ENCODE peak calls at places on chromosomes 12 and 14, in seven cellular contexts. N, H, X, O, J, G and Z are unnamed samples.

GRCh38 chr14:75823334-75823733 is 158.5 kb downstream of the TGFB3 start:
- DNase-seq in J (no peak), G (peak), X (peak), N (no peak), H (no peak), O (no peak), Z (no peak)

GRCh38 chr12:14618990-14619389 is 51.3 kb upstream of the PLBD1 start:
- DNase-seq in O (no peak), X (no peak), J (no peak), N (no peak), H (no peak), G (peak), Z (no peak)

GRCh38 chr14:39488600-39488999 is 56.4 kb upstream of the FBXO33 start:
- DNase-seq in X (no peak), J (no peak), O (no peak), G (no peak), N (no peak), H (no peak), Z (no peak)

GRCh38 chr12:91355150-91356006 is 172.8 kb upstream of the DCN start:
- DNase-seq in J (peak), O (peak), X (peak), H (peak), N (peak), G (peak), Z (no peak)

GRCh38 chr12:132740652-132741051 is 21.0 kb downstream of the ANKLE2 start:
- DNase-seq in H (no peak), N (no peak), X (no peak), J (no peak), O (peak), G (no peak), Z (no peak)

GRCh38 chr12:117309276-117309885 is 52.0 kb downstream of the NOS1 start:
- DNase-seq in N (no peak), X (no peak), G (no peak), O (no peak), J (no peak), H (no peak), Z (no peak)

GRCh38 chr12:55847033-55847432 is 4.3 kb upstream of the MMP19 start:
- DNase-seq in O (peak), N (no peak), J (no peak), G (peak), X (peak), H (no peak), Z (peak)

GRCh38 chr12:72267974-72268373 is 4.2 kb upstream of the TRHDE start:
- DNase-seq in X (no peak), O (no peak), N (no peak), J (no peak), G (no peak), H (no peak), Z (no peak)

GRCh38 chr12:104406164-104406563 is 50.6 kb upstream of the CHST11 start:
- DNase-seq in N (no peak), X (no peak), J (no peak), O (no peak), H (no peak), G (no peak), Z (no peak)

GRCh38 chr14:100612879-100613455 is 25.8 kb upstream of the BEGAIN start:
- DNase-seq in N (no peak), O (no peak), H (no peak), X (peak), G (no peak), J (no peak), Z (no peak)

DNA sequence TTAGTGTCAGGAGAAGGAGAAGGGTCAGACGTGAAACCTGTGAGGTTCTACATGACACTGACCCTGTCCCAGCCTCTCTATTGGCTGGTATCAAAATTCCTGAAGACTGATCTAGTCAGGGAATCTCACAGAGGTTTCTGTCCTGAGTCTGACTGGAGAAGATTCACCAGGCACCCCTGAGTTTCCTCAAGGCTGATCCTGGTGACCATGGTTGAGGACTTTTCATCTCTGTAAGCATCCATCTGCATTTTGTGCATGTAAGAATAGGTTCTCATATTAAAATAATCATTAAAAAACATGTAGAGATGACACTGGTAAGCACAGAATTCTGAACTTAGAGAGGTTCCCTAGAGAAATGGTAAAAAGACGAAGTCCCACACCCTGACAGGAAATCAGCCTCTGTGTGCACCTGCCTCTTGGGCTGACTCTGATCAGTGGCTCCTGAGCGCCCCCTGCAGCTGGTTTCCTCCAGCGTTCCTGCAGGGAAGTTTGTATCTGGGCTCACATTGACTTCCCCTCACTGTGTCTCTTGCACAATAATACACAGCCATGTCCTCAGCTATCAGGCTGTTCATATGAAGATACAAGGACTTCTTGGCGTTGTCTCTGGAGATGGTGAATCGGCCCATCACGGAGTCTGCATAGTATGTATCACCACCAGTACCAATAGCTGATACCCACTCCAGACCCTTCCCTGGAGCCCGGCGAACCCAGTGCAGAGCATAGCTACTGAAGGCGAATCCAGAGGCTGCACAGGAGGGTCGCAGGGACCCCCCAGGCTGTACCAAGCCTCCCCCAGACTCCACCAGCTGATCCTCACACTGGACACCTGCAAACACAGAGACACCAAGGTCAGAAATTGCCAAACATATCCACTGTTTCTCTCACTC is 991.9 kb downstream of the TMEM121 start:
- DNase-seq in G (no peak), J (no peak), O (peak), N (peak), X (no peak), H (peak), Z (no peak)
- TF ChIP-seq CTCF in G (no peak), J (no peak), O (peak), N (peak), X (no peak), H (no peak), Z (no peak)

GRCh38 chr12:108306014-108306501 is 33.1 kb downstream of the CMKLR1 start:
- DNase-seq in J (no peak), O (no peak), N (no peak), H (no peak), G (peak), X (no peak), Z (no peak)

GRCh38 chr12:108302471-108303311 is 36.4 kb downstream of the CMKLR1 start:
- DNase-seq in J (no peak), H (peak), N (no peak), G (peak), X (peak), O (peak), Z (no peak)

GRCh38 chr12:108306506-108306905 is 32.6 kb downstream of the CMKLR1 start:
- DNase-seq in X (no peak), G (no peak), J (no peak), O (no peak), N (no peak), H (no peak), Z (no peak)

GRCh38 chr12:108305520-108305919 is 33.6 kb downstream of the CMKLR1 start:
- DNase-seq in J (peak), G (peak), O (peak), X (peak), N (no peak), H (peak), Z (peak)

GRCh38 chr12:108304633-108305032 is 34.5 kb downstream of the CMKLR1 start:
- DNase-seq in X (no peak), O (no peak), J (no peak), N (no peak), H (no peak), G (peak), Z (no peak)
- H3K4me3 ChIP-seq in X (no peak), O (no peak), J (no peak), N (no peak), H (no peak), G (no peak), Z (no peak)

GRCh38 chr12:27732281-27732680 is 21.6 kb downstream of the MRPS35 start:
- DNase-seq in G (no peak), X (no peak), N (no peak), O (no peak), H (no peak), J (no peak), Z (no peak)
- TF ChIP-seq CTCF in G (peak), X (no peak), N (no peak), O (no peak), H (no peak), J (no peak), Z (peak)

DNA sequence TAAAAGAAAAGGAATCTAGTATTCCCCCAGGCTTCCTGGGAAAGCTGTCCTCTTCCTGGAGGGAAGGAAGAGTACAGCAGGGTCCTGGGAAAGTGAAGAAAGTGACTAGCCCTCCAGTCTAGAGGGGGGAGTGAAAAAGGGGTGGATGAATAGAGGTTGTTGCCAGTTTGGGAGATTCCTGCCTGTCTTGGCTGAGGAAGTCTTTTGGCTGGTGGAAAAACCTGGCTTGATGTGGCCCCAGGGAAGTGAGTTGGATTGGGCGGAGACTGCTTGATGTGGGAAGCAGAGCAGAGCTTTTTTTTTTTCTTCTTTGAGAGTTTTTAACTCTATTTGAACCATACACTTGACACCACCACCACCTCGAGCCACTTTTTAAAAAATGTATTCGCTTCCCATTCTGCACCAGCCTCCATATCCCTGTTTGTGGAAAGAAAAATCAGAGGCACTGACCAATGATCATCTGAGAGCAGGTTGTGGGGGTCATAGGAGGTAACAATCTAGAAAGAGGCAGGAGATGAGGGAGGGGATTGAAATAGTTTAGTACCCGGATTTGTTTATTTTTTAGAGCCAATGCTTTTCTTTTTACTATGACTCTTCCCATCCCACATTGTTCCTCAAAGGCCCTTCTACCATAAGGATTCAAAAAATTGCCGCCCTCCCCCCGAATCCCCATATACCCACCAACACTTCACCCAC is 718 bp upstream of the DTX3 start:
- DNase-seq in X (peak), G (peak), O (no peak), J (peak), H (no peak), N (no peak), Z (no peak)
- H3K4me3 ChIP-seq in X (peak), G (peak), O (peak), J (peak), H (peak), N (peak), Z (peak)

GRCh38 chr12:41795910-41796309 is 348.8 kb downstream of the GXYLT1 start:
- DNase-seq in N (no peak), O (no peak), J (no peak), X (no peak), G (no peak), H (no peak), Z (no peak)
- TF ChIP-seq CTCF in N (no peak), O (no peak), J (no peak), X (no peak), G (no peak), H (no peak), Z (no peak)